ENCODE peak calls at places on chromosomes 3 and 15, in five cellular contexts. One of them, this sample, is unnamed.

GRCh38 chr15:68829068-68829467 is 8.4 kb upstream of the ANP32A start:
- DNase-seq in heart left ventricle: no peak
- DNase-seq in upper lobe of right lung: no peak
- DNase-seq in nephron progenitor cell: no peak
- DNase-seq in brain microvascular endothelial cell: peak; percentile 13
- DNase-seq in this sample: no peak

GRCh38 chr15:76339302-76340197 is 3.0 kb downstream of the ISL2 start:
- DNase-seq in upper lobe of right lung: no peak
- DNase-seq in brain microvascular endothelial cell: no peak
- DNase-seq in nephron progenitor cell: peak; percentile 42
- DNase-seq in heart left ventricle: no peak
- DNase-seq in this sample: peak; percentile 16

GRCh38 chr15:29440541-29440940 is 170.9 kb upstream of the NSMCE3 start:
- DNase-seq in heart left ventricle: no peak
- DNase-seq in brain microvascular endothelial cell: no peak
- DNase-seq in nephron progenitor cell: no peak
- DNase-seq in upper lobe of right lung: no peak
- DNase-seq in this sample: no peak

GRCh38 chr15:85024509-85025336 is 43.1 kb downstream of the PDE8A start:
- DNase-seq in nephron progenitor cell: no peak
- DNase-seq in heart left ventricle: no peak
- DNase-seq in brain microvascular endothelial cell: peak; percentile 82
- DNase-seq in upper lobe of right lung: no peak
- DNase-seq in this sample: no peak

GRCh38 chr3:23671901-23672589 is 133.7 kb upstream of the UBE2E1 start:
- DNase-seq in upper lobe of right lung: peak; percentile 72
- DNase-seq in nephron progenitor cell: no peak
- DNase-seq in heart left ventricle: peak; percentile 34
- DNase-seq in brain microvascular endothelial cell: no peak
- DNase-seq in this sample: no peak

GRCh38 chr3:124467980-124468902 is 262.0 kb upstream of the UMPS start:
- DNase-seq in nephron progenitor cell: peak; percentile 72
- DNase-seq in heart left ventricle: peak; percentile 30
- DNase-seq in upper lobe of right lung: peak; percentile 69
- DNase-seq in brain microvascular endothelial cell: peak; percentile 34
- DNase-seq in this sample: peak; percentile 21

GRCh38 chr3:29335438-29335837 is 54.6 kb downstream of the RBMS3 start:
- DNase-seq in brain microvascular endothelial cell: peak; percentile 97
- DNase-seq in upper lobe of right lung: peak; percentile 76
- DNase-seq in heart left ventricle: peak; percentile 88
- DNase-seq in nephron progenitor cell: peak; percentile 42
- DNase-seq in this sample: peak; percentile 94

GRCh38 chr15:69958494-69959134 is 139.1 kb downstream of the TLE3 start:
- DNase-seq in nephron progenitor cell: no peak
- DNase-seq in heart left ventricle: no peak
- DNase-seq in brain microvascular endothelial cell: no peak
- DNase-seq in upper lobe of right lung: no peak
- DNase-seq in this sample: no peak

GRCh38 chr3:140453750-140454149 is 224.1 kb upstream of the TRIM42 start:
- DNase-seq in upper lobe of right lung: no peak
- DNase-seq in brain microvascular endothelial cell: no peak
- DNase-seq in nephron progenitor cell: no peak
- DNase-seq in heart left ventricle: no peak
- DNase-seq in this sample: no peak

GRCh38 chr15:90101969-90102890 is at the start of gene IDH2:
- DNase-seq in upper lobe of right lung: peak; percentile 93
- DNase-seq in heart left ventricle: peak; percentile 86
- DNase-seq in brain microvascular endothelial cell: peak; percentile 52
- DNase-seq in nephron progenitor cell: peak; percentile 87
- DNase-seq in this sample: peak; percentile 50

GRCh38 chr3:111081008-111081545 is 9.5 kb downstream of the NECTIN3 start:
- DNase-seq in heart left ventricle: no peak
- DNase-seq in upper lobe of right lung: no peak
- DNase-seq in brain microvascular endothelial cell: no peak
- DNase-seq in nephron progenitor cell: no peak
- DNase-seq in this sample: peak; percentile 73

GRCh38 chr3:52039846-52040245 is 16.5 kb downstream of the DUSP7 start:
- DNase-seq in brain microvascular endothelial cell: no peak
- DNase-seq in nephron progenitor cell: no peak
- DNase-seq in heart left ventricle: peak; percentile 92
- DNase-seq in upper lobe of right lung: peak; percentile 92
- DNase-seq in this sample: no peak

GRCh38 chr15:74869726-74870407 is 3.3 kb downstream of the SCAMP2 start:
- DNase-seq in brain microvascular endothelial cell: no peak
- DNase-seq in heart left ventricle: peak; percentile 78
- DNase-seq in nephron progenitor cell: no peak
- DNase-seq in upper lobe of right lung: peak; percentile 80
- DNase-seq in this sample: no peak

GRCh38 chr3:116929534-116930222 is 220.1 kb downstream of the TUSC7 start:
- DNase-seq in upper lobe of right lung: no peak
- DNase-seq in brain microvascular endothelial cell: no peak
- DNase-seq in nephron progenitor cell: no peak
- DNase-seq in heart left ventricle: no peak
- DNase-seq in this sample: no peak

GRCh38 chr3:38039101-38039898 is at the start of gene DLEC1:
- DNase-seq in brain microvascular endothelial cell: peak; percentile 38
- DNase-seq in upper lobe of right lung: peak; percentile 88
- DNase-seq in heart left ventricle: peak; percentile 72
- DNase-seq in nephron progenitor cell: peak; percentile 67
- DNase-seq in this sample: peak; percentile 51

GRCh38 chr3:17808994-17809393 is 66.6 kb upstream of the TBC1D5 start:
- DNase-seq in heart left ventricle: no peak
- DNase-seq in brain microvascular endothelial cell: peak; percentile 89
- DNase-seq in upper lobe of right lung: no peak
- DNase-seq in nephron progenitor cell: no peak
- DNase-seq in this sample: peak; percentile 48

GRCh38 chr3:182967218-182968204 is 12.8 kb downstream of the DCUN1D1 start:
- DNase-seq in upper lobe of right lung: no peak
- DNase-seq in heart left ventricle: no peak
- DNase-seq in brain microvascular endothelial cell: no peak
- DNase-seq in nephron progenitor cell: no peak
- DNase-seq in this sample: no peak

GRCh38 chr3:144272715-144273114 is 301.1 kb downstream of the DIPK2A start:
- DNase-seq in brain microvascular endothelial cell: no peak
- DNase-seq in heart left ventricle: no peak
- DNase-seq in upper lobe of right lung: no peak
- DNase-seq in nephron progenitor cell: peak; percentile 42
- DNase-seq in this sample: no peak
- TF ChIP-seq CTCF in brain microvascular endothelial cell: no peak
- TF ChIP-seq CTCF in heart left ventricle: no peak
- TF ChIP-seq CTCF in upper lobe of right lung: no peak
- TF ChIP-seq CTCF in nephron progenitor cell: no peak
- TF ChIP-seq CTCF in this sample: no peak

DNA sequence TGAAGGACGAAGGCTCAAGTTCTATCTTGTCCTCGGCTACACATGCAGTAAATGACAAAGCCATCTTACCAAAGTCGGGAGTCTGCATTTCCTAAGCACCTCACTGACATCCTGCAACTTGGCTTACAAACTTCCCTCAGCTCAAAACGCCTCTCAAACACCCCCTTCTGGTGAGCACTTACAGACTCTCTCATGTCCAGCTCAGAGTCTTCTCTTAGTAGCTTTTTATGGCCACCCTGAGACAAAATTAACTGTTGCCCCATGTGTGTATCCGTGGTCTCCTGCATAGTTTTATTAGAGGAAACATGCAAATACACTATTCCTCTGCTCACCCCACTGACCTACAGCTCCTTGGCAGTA is 819.7 kb downstream of the FHIT start:
- DNase-seq in upper lobe of right lung: no peak
- DNase-seq in brain microvascular endothelial cell: peak; percentile 22
- DNase-seq in nephron progenitor cell: no peak
- DNase-seq in heart left ventricle: no peak
- DNase-seq in this sample: no peak
- TF ChIP-seq CTCF in upper lobe of right lung: no peak
- TF ChIP-seq CTCF in brain microvascular endothelial cell: peak; percentile 44
- TF ChIP-seq CTCF in nephron progenitor cell: no peak
- TF ChIP-seq CTCF in heart left ventricle: peak; percentile 21
- TF ChIP-seq CTCF in this sample: no peak

DNA sequence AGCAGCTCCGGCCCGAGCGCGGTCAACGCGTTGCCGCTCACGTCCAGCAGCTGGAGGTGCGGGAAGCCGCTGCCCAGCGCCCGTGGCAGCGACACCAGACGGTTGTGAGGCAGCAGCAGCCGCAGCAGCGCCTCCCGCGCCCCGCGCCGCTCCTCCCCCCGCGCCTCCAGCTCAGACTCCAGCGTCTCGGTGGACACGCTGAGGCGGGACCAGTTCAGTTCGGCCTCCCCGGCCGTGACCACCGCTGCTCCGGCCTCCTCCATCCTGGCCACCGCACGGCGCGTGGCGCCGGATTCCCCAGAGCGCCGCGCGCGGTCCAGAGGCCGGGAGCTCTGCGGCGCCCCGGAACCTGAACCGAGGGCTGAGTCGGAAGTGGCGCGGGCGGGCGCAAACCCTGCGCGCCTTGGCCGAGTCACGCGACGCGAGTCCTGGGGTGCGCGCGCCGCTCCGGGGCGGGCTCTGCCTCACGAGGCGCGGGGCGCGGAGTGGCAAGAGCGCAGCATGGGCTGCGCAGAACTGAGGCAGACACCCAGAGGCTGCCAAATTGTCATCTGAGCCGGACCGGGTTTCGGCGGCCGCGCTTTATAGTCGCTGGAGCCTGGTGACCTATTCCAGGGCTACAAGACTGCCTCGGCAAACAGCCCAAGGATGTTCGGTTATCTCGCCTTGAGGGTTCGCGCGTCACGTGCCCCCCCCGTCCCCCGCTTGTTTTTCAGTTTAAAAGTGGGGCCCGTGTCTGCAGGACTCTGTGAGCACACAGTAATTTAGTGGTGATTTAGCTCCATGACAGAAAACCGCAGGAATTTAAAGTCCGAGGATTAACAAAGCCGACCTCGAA is at the start of gene LRRC58:
- DNase-seq in upper lobe of right lung: peak; percentile 96
- DNase-seq in nephron progenitor cell: peak; percentile 86
- DNase-seq in heart left ventricle: peak; percentile 92
- DNase-seq in brain microvascular endothelial cell: peak; percentile 80
- DNase-seq in this sample: peak; percentile 90
- TF ChIP-seq CTCF in upper lobe of right lung: peak; percentile 26
- TF ChIP-seq CTCF in nephron progenitor cell: no peak
- TF ChIP-seq CTCF in heart left ventricle: peak; percentile 51
- TF ChIP-seq CTCF in brain microvascular endothelial cell: no peak
- TF ChIP-seq CTCF in this sample: peak; percentile 56

DNA sequence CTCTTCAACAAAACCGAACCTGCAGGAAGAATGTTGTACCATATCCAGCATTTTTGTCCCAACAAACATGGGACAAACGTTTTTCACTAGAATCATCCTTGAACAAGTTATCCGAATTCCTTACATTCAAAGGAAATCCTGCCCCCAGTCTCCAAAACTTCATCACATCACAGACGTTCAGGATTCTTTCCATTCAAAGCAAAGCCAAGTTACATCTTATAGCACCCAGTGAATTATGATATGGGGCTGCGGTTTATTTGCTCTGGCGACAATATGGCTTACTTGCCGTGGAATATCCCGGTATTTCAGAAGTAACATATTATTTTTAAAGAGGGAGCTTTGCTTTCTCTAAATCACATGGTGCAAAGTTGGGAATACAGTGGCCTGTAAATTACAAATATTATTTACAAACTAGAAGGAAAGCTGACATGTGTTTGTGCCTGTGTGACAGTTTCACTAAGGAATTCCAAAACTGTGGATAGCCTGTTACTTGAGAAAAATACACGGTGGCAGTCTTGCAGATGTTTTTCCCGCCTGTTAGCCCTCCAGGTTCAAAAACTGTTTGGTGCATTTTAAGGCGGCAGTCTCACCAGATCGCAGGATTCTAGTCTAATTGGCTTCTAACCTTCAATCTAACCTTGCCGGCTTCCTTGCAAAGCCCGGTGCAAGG is 763 bp upstream of the MBNL1 start:
- DNase-seq in heart left ventricle: no peak
- DNase-seq in nephron progenitor cell: no peak
- DNase-seq in upper lobe of right lung: no peak
- DNase-seq in brain microvascular endothelial cell: no peak
- DNase-seq in this sample: no peak
- TF ChIP-seq CTCF in heart left ventricle: no peak
- TF ChIP-seq CTCF in nephron progenitor cell: no peak
- TF ChIP-seq CTCF in upper lobe of right lung: no peak
- TF ChIP-seq CTCF in brain microvascular endothelial cell: no peak
- TF ChIP-seq CTCF in this sample: peak; percentile 1

DNA sequence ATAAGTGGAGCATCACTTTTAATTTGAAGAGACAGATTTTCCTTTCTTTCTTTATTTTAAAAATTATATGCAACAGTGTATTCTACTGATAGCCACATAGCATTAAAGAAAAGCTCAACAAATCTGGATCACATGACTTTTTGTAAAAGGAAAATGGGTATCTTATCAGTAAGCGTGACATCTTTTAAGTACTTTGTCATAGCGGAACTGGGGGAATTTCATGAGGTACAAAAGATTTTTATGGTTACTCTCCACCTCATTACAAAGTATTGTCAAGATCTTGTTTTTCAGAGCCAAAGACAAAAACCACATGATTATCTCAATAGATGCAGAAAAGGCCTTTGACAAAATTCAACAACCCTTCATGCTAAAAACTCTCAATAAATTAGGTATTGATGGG is 219.6 kb upstream of the ZPLD1 start:
- DNase-seq in heart left ventricle: no peak
- DNase-seq in brain microvascular endothelial cell: no peak
- DNase-seq in upper lobe of right lung: no peak
- DNase-seq in nephron progenitor cell: no peak
- DNase-seq in this sample: no peak
- TF ChIP-seq CTCF in heart left ventricle: no peak
- TF ChIP-seq CTCF in brain microvascular endothelial cell: no peak
- TF ChIP-seq CTCF in upper lobe of right lung: no peak
- TF ChIP-seq CTCF in nephron progenitor cell: no peak
- TF ChIP-seq CTCF in this sample: no peak

GRCh38 chr3:190053919-190054672 is 66.6 kb downstream of the P3H2 start:
- DNase-seq in nephron progenitor cell: no peak
- DNase-seq in upper lobe of right lung: no peak
- DNase-seq in brain microvascular endothelial cell: peak; percentile 89
- DNase-seq in heart left ventricle: no peak
- DNase-seq in this sample: peak; percentile 78
- TF ChIP-seq CTCF in nephron progenitor cell: no peak
- TF ChIP-seq CTCF in upper lobe of right lung: no peak
- TF ChIP-seq CTCF in brain microvascular endothelial cell: peak; percentile 28
- TF ChIP-seq CTCF in heart left ventricle: no peak
- TF ChIP-seq CTCF in this sample: peak; percentile 71

DNA sequence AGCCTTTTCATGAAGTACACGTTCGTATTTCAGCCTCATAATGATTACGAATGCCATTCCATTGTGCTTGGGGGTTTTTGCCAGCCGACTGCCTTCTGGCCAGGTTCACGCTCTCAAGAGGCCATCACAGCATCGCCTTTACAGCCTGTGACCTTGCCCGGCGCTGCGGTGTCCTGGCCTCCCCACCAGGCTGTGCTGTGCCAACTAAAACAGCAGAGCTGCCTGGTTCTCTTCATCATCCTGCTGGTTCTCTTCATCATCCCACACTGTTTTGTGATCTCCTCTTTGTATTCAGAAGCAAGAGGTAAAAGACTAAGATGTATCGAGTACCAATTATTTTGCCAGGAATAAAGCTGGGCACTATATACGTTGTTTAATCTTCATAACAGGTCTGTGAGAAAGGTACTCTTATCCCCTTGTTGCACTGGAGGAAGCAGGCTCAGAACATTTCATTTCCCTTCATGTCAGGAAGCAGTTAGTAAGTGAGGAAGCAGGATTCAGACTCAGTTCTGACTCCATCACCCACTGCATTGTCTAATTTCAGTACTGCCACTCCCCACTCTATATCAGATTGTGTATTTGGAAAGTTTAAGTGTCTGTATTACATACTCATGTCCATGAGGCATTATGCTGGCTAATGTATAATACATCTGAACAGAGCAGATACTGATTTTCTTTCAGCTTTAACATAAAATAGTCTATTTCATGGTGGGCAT is 92.7 kb downstream of the LRRC28 start:
- DNase-seq in upper lobe of right lung: no peak
- DNase-seq in nephron progenitor cell: peak; percentile 33
- DNase-seq in brain microvascular endothelial cell: no peak
- DNase-seq in heart left ventricle: peak; percentile 50
- DNase-seq in this sample: no peak
- TF ChIP-seq CTCF in upper lobe of right lung: peak; percentile 44
- TF ChIP-seq CTCF in nephron progenitor cell: peak; percentile 39
- TF ChIP-seq CTCF in brain microvascular endothelial cell: peak; percentile 45
- TF ChIP-seq CTCF in heart left ventricle: peak; percentile 71
- TF ChIP-seq CTCF in this sample: peak; percentile 37